ENCODE peak calls at places on chromosomes 6 and 20, in six cellular contexts. Q, D, I, Y, T and W are unnamed samples.

GRCh38 chr20:41697861-41698559 is 79.8 kb upstream of the CHD6 start:
- DNase-seq in T (no peak), Q (peak), D (no peak), I (no peak), Y (peak), W (peak)

GRCh38 chr20:33676652-33677645 is 2.7 kb upstream of the NECAB3 start:
- DNase-seq in Y (no peak), D (no peak), Q (no peak), I (no peak), T (no peak), W (no peak)

GRCh38 chr6:90000864-90001731 is 106.8 kb downstream of the GJA10 start:
- DNase-seq in I (no peak), Y (no peak), T (no peak), Q (no peak), D (peak), W (no peak)

GRCh38 chr6:498795-499231 is 107.3 kb downstream of the IRF4 start:
- DNase-seq in I (no peak), D (peak), Y (no peak), Q (peak), T (peak), W (peak)

GRCh38 chr6:9250852-9251251 is 815.5 kb upstream of the SLC35B3 start:
- DNase-seq in I (peak), Y (peak), Q (no peak), D (peak), T (no peak), W (peak)

GRCh38 chr6:139135578-139136545 is 982 bp downstream of the HECA start:
- DNase-seq in T (peak), I (peak), D (peak), Q (peak), Y (peak), W (peak)

GRCh38 chr6:162244031-162244430 is 483.5 kb downstream of the PRKN start:
- DNase-seq in T (no peak), Y (no peak), Q (no peak), D (no peak), I (no peak), W (no peak)

GRCh38 chr6:158023597-158023939 is 41.9 kb downstream of the SYNJ2 start:
- DNase-seq in Y (no peak), D (no peak), T (no peak), Q (no peak), I (no peak), W (no peak)

GRCh38 chr6:56235245-56235644 is 12.1 kb downstream of the COL21A1 start:
- DNase-seq in Q (no peak), D (no peak), I (no peak), Y (no peak), T (no peak), W (peak)

GRCh38 chr20:44479643-44480042 is 4.0 kb downstream of the TTPAL start:
- DNase-seq in D (no peak), I (no peak), Y (no peak), T (no peak), Q (no peak), W (no peak)

DNA sequence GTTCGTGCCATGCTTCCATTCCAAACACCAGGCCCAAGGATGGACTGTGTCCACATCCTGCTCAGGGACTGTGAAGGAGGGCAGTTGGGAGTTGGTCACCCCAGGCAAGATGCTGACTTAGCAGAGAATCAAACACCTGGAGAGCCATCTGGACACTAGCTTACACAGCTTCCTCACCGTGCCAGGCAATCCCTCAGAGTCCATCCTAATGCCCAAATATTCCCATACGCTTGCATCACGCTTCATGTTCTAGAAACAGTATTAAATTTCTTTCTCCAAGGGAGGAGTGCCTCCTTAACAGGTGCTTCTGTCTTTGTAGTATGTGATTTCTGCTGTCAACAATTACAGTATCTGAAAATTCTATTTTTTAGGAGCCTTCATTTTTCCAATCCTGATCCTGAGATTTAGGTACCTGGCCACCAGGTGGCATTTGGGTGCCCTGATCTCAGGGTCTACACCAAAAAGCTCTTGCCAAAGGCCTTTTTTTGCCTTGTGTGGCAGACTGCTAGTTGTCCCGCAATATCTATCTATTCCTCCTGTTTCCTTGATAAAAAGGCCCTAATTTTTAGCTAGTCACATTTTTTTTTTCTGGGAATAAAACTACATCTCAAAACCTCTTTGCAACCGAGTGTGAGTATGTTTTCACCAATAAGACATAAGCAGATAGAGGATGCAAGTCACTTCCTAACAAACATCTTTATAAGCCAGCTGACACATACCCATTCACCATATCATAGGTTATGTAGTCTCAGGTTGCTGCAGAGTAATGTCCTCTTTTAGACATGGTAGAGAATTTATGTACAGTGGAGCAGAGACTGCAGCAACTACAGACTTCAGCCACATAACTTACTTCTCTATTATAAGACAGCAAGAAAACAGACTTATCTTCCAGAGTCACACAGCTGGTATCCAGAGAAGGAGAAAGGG is 85.0 kb downstream of the PREP start:
- DNase-seq in I (no peak), Y (peak), T (no peak), Q (no peak), D (no peak), W (no peak)
- TF ChIP-seq CTCF in I (no peak), Y (peak), T (no peak), Q (no peak), D (peak), W (peak)

GRCh38 chr6:20718705-20719653 is 184.7 kb downstream of the CDKAL1 start:
- DNase-seq in I (no peak), D (no peak), Y (no peak), Q (no peak), T (no peak), W (no peak)

GRCh38 chr6:20715135-20715806 is 181.0 kb downstream of the CDKAL1 start:
- DNase-seq in T (no peak), I (no peak), Y (no peak), Q (no peak), D (no peak), W (peak)

GRCh38 chr6:20719980-20720379 is 185.7 kb downstream of the CDKAL1 start:
- DNase-seq in Q (peak), I (no peak), D (no peak), Y (no peak), T (no peak), W (no peak)

GRCh38 chr6:20717743-20718142 is 183.5 kb downstream of the CDKAL1 start:
- DNase-seq in D (no peak), T (no peak), Q (no peak), I (no peak), Y (peak), W (no peak)

DNA sequence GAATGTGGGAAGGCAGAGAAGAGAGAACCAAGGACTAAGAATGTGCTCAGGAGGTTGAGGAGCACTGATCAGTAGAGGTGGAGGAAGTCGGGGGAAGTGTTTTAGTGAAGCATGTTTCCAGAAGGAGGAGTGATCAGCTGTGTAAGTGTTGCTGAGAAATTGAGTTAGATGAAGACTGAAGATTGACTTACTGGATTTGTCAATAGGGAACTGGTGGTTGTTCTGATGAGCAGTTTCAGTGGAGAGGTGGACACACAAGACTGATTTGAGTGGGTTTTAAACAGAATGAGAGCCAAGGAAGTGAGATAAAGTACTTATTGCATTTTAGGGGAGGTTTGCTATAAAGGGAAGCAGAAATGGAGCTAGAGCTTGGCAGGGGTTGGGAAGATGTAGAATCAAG is 182.6 kb downstream of the CDKAL1 start:
- DNase-seq in Q (peak), T (no peak), I (no peak), Y (no peak), D (no peak), W (no peak)
- H3K4me3 ChIP-seq in Q (no peak), T (no peak), I (no peak), Y (no peak), D (no peak), W (no peak)

GRCh38 chr20:48703511-48704219 is 124.1 kb downstream of the PREX1 start:
- DNase-seq in I (no peak), Q (no peak), Y (no peak), T (no peak), D (no peak), W (no peak)

GRCh38 chr20:48703107-48703506 is 124.7 kb downstream of the PREX1 start:
- DNase-seq in Q (no peak), T (no peak), Y (no peak), D (no peak), I (no peak), W (no peak)

GRCh38 chr20:48704761-48705160 is 123.0 kb downstream of the PREX1 start:
- DNase-seq in D (no peak), T (no peak), Q (no peak), I (no peak), Y (no peak), W (no peak)

GRCh38 chr20:48701702-48702101 is 126.1 kb downstream of the PREX1 start:
- DNase-seq in T (no peak), I (no peak), Q (no peak), Y (no peak), D (no peak), W (no peak)

DNA sequence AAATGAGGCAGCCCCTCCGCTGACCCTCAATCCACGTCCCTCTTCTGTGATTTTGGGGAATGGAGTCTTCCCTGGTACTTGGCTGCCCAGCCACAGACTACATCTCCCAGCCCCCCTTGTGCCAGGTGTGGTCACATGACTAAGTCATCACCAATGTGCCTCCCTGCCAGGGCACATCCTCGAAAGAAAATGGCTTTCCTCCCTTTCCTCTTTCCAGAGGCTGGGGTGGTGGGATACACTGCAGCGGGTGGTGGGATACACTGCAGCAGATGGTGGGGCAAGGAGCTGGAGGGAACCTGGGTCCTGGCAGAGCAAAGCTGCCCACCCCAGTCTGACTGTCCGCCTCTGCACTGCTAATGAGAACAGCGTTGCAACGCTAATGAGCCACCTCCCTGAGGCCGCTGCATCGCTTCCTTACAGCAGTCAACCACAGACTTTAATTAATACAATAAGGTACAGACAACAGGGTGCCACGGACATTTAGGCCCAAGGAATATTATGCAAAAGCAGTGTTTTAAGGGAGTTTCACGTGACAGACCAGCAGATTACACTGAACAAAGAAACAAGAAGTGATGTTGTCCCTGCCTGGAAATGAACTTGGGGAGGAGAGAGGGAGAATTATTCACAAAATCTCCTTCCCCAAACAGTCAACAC is 125.3 kb downstream of the PREX1 start:
- DNase-seq in Q (no peak), Y (no peak), T (no peak), I (no peak), D (no peak), W (no peak)
- TF ChIP-seq CTCF in Q (no peak), Y (no peak), T (no peak), I (no peak), D (no peak), W (no peak)

GRCh38 chr20:24936526-24937407 is 12.3 kb upstream of the CST7 start:
- DNase-seq in Y (no peak), D (no peak), T (peak), I (no peak), Q (no peak), W (no peak)

GRCh38 chr20:24937579-24937978 is 11.5 kb upstream of the CST7 start:
- DNase-seq in Q (no peak), D (no peak), T (no peak), Y (no peak), I (no peak), W (no peak)

GRCh38 chr20:24935140-24935539 is 13.9 kb upstream of the CST7 start:
- DNase-seq in D (no peak), I (no peak), T (no peak), Q (no peak), Y (no peak), W (no peak)

GRCh38 chr20:24935786-24936525 is 13.1 kb upstream of the CST7 start:
- DNase-seq in Q (no peak), D (no peak), T (no peak), Y (no peak), I (no peak), W (no peak)

DNA sequence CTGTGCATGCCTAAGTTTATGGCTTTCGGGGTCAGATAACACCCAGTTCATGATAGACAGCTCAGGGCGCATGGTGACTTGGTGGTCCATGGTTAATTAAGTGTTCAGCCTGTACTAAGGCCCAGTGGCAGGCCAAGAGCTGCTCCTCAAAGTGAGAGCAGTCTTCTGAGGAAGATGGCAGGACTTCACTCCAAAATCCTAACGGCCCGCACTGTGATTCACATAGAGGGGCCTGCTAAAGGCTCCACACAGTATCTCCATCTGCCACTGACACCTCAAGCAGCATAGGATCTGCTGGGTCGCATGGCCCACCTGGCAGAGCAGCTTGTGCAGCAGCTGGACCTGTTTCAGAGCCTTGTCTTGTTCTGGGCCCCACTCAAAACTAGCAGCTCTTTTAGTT is 10.6 kb upstream of the CST7 start:
- DNase-seq in Y (no peak), D (no peak), I (no peak), T (no peak), Q (no peak), W (no peak)
- H3K4me3 ChIP-seq in Y (no peak), D (no peak), I (no peak), T (no peak), Q (no peak), W (no peak)

GRCh38 chr20:53626584-53626983 is 32.9 kb upstream of the ZNF217 start:
- DNase-seq in D (no peak), T (no peak), I (no peak), Y (no peak), Q (no peak), W (no peak)

GRCh38 chr20:53622247-53623114 is 28.8 kb upstream of the ZNF217 start:
- DNase-seq in Q (peak), D (no peak), I (no peak), Y (no peak), T (no peak), W (no peak)

GRCh38 chr20:53623127-53623453 is 29.5 kb upstream of the ZNF217 start:
- DNase-seq in Y (no peak), I (no peak), T (no peak), D (no peak), Q (no peak), W (no peak)

GRCh38 chr20:53621482-53622246 is 28.0 kb upstream of the ZNF217 start:
- DNase-seq in Q (peak), Y (no peak), I (peak), T (no peak), D (peak), W (peak)

GRCh38 chr20:53623454-53624206 is 30.0 kb upstream of the ZNF217 start:
- DNase-seq in Q (peak), T (peak), I (peak), D (peak), Y (peak), W (peak)
- TF ChIP-seq CTCF in Q (no peak), T (no peak), I (no peak), D (no peak), Y (peak), W (no peak)

GRCh38 chr20:63538204-63539091 is 1.3 kb upstream of the PTK6 start:
- DNase-seq in Y (no peak), T (peak), D (peak), I (peak), Q (no peak), W (no peak)
- H3K4me3 ChIP-seq in Y (peak), T (peak), D (peak), I (peak), Q (no peak), W (peak)

GRCh38 chr20:52081066-52081465 is 110.5 kb downstream of the ZFP64 start:
- DNase-seq in Q (no peak), D (no peak), T (no peak), I (no peak), Y (no peak), W (no peak)

GRCh38 chr20:52081791-52082190 is 109.8 kb downstream of the ZFP64 start:
- DNase-seq in I (no peak), T (no peak), Q (no peak), Y (no peak), D (no peak), W (no peak)

GRCh38 chr20:52082612-52083011 is 109.0 kb downstream of the ZFP64 start:
- DNase-seq in I (no peak), T (no peak), D (no peak), Y (no peak), Q (no peak), W (peak)

GRCh38 chr20:52084727-52085126 is 106.9 kb downstream of the ZFP64 start:
- DNase-seq in Y (no peak), T (no peak), I (no peak), Q (no peak), D (no peak), W (no peak)

GRCh38 chr20:52083627-52084232 is 107.8 kb downstream of the ZFP64 start:
- DNase-seq in Y (peak), I (peak), Q (peak), T (peak), D (peak), W (peak)
- TF ChIP-seq CTCF in Y (peak), I (no peak), Q (peak), T (peak), D (peak), W (peak)

GRCh38 chr6:13761361-13762036 is 49.9 kb upstream of the RANBP9 start:
- DNase-seq in Q (no peak), Y (no peak), I (no peak), T (no peak), D (no peak), W (no peak)
- H3K4me3 ChIP-seq in Q (no peak), Y (no peak), I (no peak), T (no peak), D (no peak), W (no peak)